ENCODE peak calls at places on chromosomes 7 and 10, in ten cellular contexts. Z is keratinocyte; N is CD8-positive, alpha-beta T cell; O is tibial nerve; K is IMR-90; R is PC-3; J is Panc1; H is ovary; S is pancreas; V is MM.1S. B is an unnamed sample.

GRCh38 chr10:129703287-129704137 is 236.5 kb downstream of the MGMT start:
- DNase-seq in J (no peak), V (no peak), O (no peak), Z (no peak), H (no peak), R (no peak), S (no peak), K (no peak), N (no peak), B (no peak)

GRCh38 chr7:118148930-118149329 is 35.0 kb upstream of the LSM8 start:
- DNase-seq in Z (no peak), N (no peak), K (peak; percentile 8), H (no peak), V (no peak), S (no peak), R (peak; percentile 1), J (no peak), O (no peak), B (no peak)

GRCh38 chr7:122901250-122901649 is 15.0 kb upstream of the CADPS2 start:
- DNase-seq in J (no peak), S (no peak), H (no peak), Z (no peak), R (no peak), V (no peak), O (no peak), K (no peak), N (no peak), B (no peak)

GRCh38 chr10:5512881-5513698 is 11.7 kb upstream of the CALML3 start:
- DNase-seq in Z (no peak), S (no peak), J (no peak), H (no peak), O (no peak), N (no peak), V (no peak), K (no peak), R (no peak), B (no peak)

GRCh38 chr10:4067552-4068254 is 282.7 kb upstream of the KLF6 start:
- DNase-seq in H (no peak), O (no peak), Z (no peak), J (no peak), R (peak; percentile 56), V (no peak), S (no peak), K (no peak), N (no peak), B (no peak)

GRCh38 chr10:3265081-3265480 is 92.5 kb upstream of the PITRM1 start:
- DNase-seq in V (no peak), N (no peak), Z (no peak), J (no peak), O (no peak), R (no peak), H (no peak), K (peak; percentile 16), S (no peak), B (no peak)

GRCh38 chr10:49502358-49502757 is 36.6 kb downstream of the ERCC6 start:
- DNase-seq in J (no peak), R (no peak), Z (no peak), V (no peak), S (no peak), H (no peak), O (no peak), K (peak; percentile 22), N (no peak), B (peak; percentile 21)

GRCh38 chr7:42746226-42746625 is 165.6 kb downstream of the C7orf25 start:
- DNase-seq in O (no peak), Z (no peak), R (no peak), N (no peak), J (no peak), H (no peak), V (no peak), K (no peak), S (no peak), B (no peak)

GRCh38 chr10:64574371-64574770 is 1053.2 kb downstream of the REEP3 start:
- DNase-seq in R (peak; percentile 13), H (no peak), N (no peak), S (no peak), K (no peak), Z (no peak), V (no peak), J (no peak), O (no peak), B (no peak)

GRCh38 chr7:123992913-123993518 is 39.9 kb downstream of the TMEM229A start:
- DNase-seq in R (no peak), H (no peak), Z (no peak), V (no peak), K (no peak), J (no peak), S (no peak), O (no peak), N (no peak), B (no peak)

GRCh38 chr7:77425151-77426051 is 9.3 kb upstream of the GSAP start:
- DNase-seq in V (no peak), K (peak; percentile 91), H (no peak), S (no peak), J (no peak), N (no peak), Z (peak; percentile 35), R (peak; percentile 91), O (no peak), B (no peak)

GRCh38 chr10:126538439-126539140 is 131.9 kb downstream of the C10orf90 start:
- DNase-seq in R (peak; percentile 74), J (no peak), S (no peak), K (no peak), V (no peak), N (no peak), H (no peak), O (no peak), Z (no peak), B (no peak)

GRCh38 chr10:79182122-79182521 is 113.4 kb downstream of the ZMIZ1 start:
- DNase-seq in K (no peak), O (no peak), R (no peak), Z (no peak), S (no peak), H (no peak), V (no peak), J (no peak), N (no peak), B (no peak)

GRCh38 chr10:79183468-79183865 is 114.7 kb downstream of the ZMIZ1 start:
- DNase-seq in N (no peak), S (no peak), O (no peak), V (no peak), R (peak; percentile 49), J (no peak), Z (no peak), K (no peak), H (no peak), B (no peak)

GRCh38 chr10:79184141-79184625 is 115.4 kb downstream of the ZMIZ1 start:
- DNase-seq in S (peak; percentile 63), Z (no peak), N (no peak), O (no peak), H (no peak), R (peak; percentile 100), J (no peak), K (peak; percentile 84), V (no peak), B (no peak)

GRCh38 chr10:79181680-79182079 is 112.9 kb downstream of the ZMIZ1 start:
- DNase-seq in S (no peak), R (no peak), J (no peak), O (no peak), Z (no peak), H (no peak), V (no peak), N (no peak), K (no peak), B (no peak)

GRCh38 chr10:79182763-79183467 is 114.1 kb downstream of the ZMIZ1 start:
- DNase-seq in K (no peak), O (no peak), Z (no peak), R (peak; percentile 58), S (peak; percentile 60), V (no peak), J (no peak), H (no peak), N (no peak), B (no peak)
- H3K4me1 ChIP-seq in K (peaks cover 65% of the 10 kb centered on the region), O (peaks cover 80% of the 10 kb centered on the region), Z (peaks cover 28% of the 10 kb centered on the region), R (peaks cover 35% of the 10 kb centered on the region), S (peaks cover 76% of the 10 kb centered on the region), V (no peaks in the 10 kb centered on the region), J (peaks cover 58% of the 10 kb centered on the region), H (peaks cover 72% of the 10 kb centered on the region), N (no peaks in the 10 kb centered on the region), B (peaks cover 100% of the 10 kb centered on the region)

GRCh38 chr10:118832242-118832651 is 77.5 kb upstream of the CACUL1 start:
- DNase-seq in O (peak; percentile 52), Z (no peak), V (no peak), J (no peak), R (no peak), N (no peak), K (peak; percentile 13), H (no peak), S (no peak), B (peak; percentile 67)

GRCh38 chr10:118823256-118823907 is 68.6 kb upstream of the CACUL1 start:
- DNase-seq in V (no peak), Z (no peak), R (no peak), H (no peak), O (no peak), S (no peak), J (no peak), K (no peak), N (no peak), B (no peak)

GRCh38 chr10:118827466-118828155 is 72.8 kb upstream of the CACUL1 start:
- DNase-seq in O (no peak), K (no peak), S (no peak), H (no peak), Z (no peak), N (no peak), V (no peak), J (no peak), R (no peak), B (no peak)
- TF ChIP-seq CTCF in O (no peak), K (no peak), S (no peak), H (no peak), Z (peak; percentile 42), N (no peak), V (peak; percentile 38), J (peak; percentile 71), R (peak; percentile 59), B (no peak)

DNA sequence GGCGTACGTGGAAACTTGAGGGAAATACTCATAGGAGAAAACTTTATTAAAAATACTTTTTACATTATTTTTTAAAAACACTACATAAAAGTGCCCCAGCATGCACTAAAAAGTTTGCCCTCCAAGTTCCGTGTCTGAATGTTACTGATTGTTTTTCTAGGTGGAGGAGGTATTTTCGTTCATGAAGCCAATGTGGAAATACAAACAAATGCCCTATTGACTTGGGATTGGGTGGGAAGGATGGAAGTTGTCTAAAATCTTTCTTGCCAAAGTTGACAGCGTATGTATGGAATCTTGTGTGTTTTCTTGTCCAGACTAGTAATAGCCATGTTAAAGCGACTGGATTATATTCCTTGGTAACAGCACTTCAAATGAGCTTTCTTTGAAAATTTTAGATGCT is 1.2 kb downstream of the PROSER2 start:
- DNase-seq in Z (no peak), V (no peak), J (no peak), O (no peak), N (no peak), H (no peak), S (no peak), R (no peak), K (peak; percentile 30), B (no peak)
- H3K4me3 ChIP-seq in Z (peak overlapping the region; percentile 92), V (no peak overlapping the region), J (no peak overlapping the region), O (peak overlapping the region; percentile 99), N (no peak overlapping the region), H (peak overlapping the region; percentile 57), S (peak overlapping the region; percentile 89), R (peak overlapping the region; percentile 91), K (no peak overlapping the region), B (peak overlapping the region; percentile 86)

GRCh38 chr10:131777162-131777561 is 123.6 kb upstream of the PPP2R2D start:
- DNase-seq in J (no peak), O (no peak), H (no peak), S (no peak), N (no peak), K (no peak), R (no peak), Z (no peak), V (no peak), B (no peak)
- H3K4me1 ChIP-seq in J (no peaks in the 10 kb centered on the region), O (no peaks in the 10 kb centered on the region), H (no peaks in the 10 kb centered on the region), S (no peaks in the 10 kb centered on the region), N (no peaks in the 10 kb centered on the region), K (no peaks in the 10 kb centered on the region), R (no peaks in the 10 kb centered on the region), Z (no peaks in the 10 kb centered on the region), V (no peaks in the 10 kb centered on the region), B (no peaks in the 10 kb centered on the region)

B was measured in left ventricle myocardium inferior.